ENCODE peak calls at places on chromosomes 1 and 21, in six cellular contexts. Y is breast epithelium, B is hepatocyte, O is thoracic aorta, U is HAP-1, C is neural progenitor cell. M is an unnamed sample.

GRCh38 chr21:42531771-42532170 is 18.1 kb downstream of the SLC37A1 start:
- DNase-seq in C (no peak), U (no peak), O (no peak), B (no peak), Y (no peak), M (peak; percentile 29)

GRCh38 chr21:25582888-25583287 is 24.4 kb downstream of the MRPL39 start:
- DNase-seq in Y (no peak), U (no peak), B (no peak), C (no peak), O (no peak), M (no peak)

GRCh38 chr21:17387030-17387617 is 125.7 kb upstream of the CXADR start:
- DNase-seq in U (peak; percentile 66), O (no peak), Y (no peak), C (peak; percentile 80), B (peak; percentile 86), M (no peak)

GRCh38 chr1:85146972-85147359 is 53.9 kb downstream of the SYDE2 start:
- DNase-seq in B (no peak), Y (no peak), C (no peak), U (no peak), O (no peak), M (no peak)

GRCh38 chr1:172719694-172720138 is 60.8 kb downstream of the FASLG start:
- DNase-seq in U (no peak), Y (no peak), O (no peak), C (peak; percentile 64), B (peak; percentile 58), M (no peak)

GRCh38 chr1:168408531-168409242 is 128.0 kb downstream of the TBX19 start:
- DNase-seq in C (no peak), O (no peak), B (peak; percentile 63), U (no peak), Y (no peak), M (no peak)

GRCh38 chr1:245585252-245585959 is 430.6 kb downstream of the KIF26B start:
- DNase-seq in B (peak; percentile 71), C (no peak), Y (no peak), O (no peak), U (no peak), M (no peak)

GRCh38 chr1:23732363-23733224 is 10.7 kb upstream of the ELOA start:
- DNase-seq in Y (no peak), O (no peak), B (no peak), U (no peak), C (no peak), M (no peak)

GRCh38 chr1:44108241-44108640 is 10.4 kb upstream of the KLF17 start:
- DNase-seq in Y (no peak), B (no peak), C (no peak), U (no peak), O (no peak), M (no peak)

GRCh38 chr1:85203573-85204169 is 2.9 kb upstream of the SYDE2 start:
- DNase-seq in U (no peak), C (no peak), O (no peak), Y (no peak), B (no peak), M (no peak)

GRCh38 chr1:182657026-182657425 is 27.4 kb downstream of the RGS8 start:
- DNase-seq in B (no peak), Y (no peak), O (no peak), U (no peak), C (no peak), M (no peak)

GRCh38 chr1:207825296-207825695 is 73.4 kb downstream of the CD46 start:
- DNase-seq in Y (no peak), C (no peak), U (no peak), O (no peak), B (no peak), M (no peak)
- H3K4me1 ChIP-seq in Y (peaks cover 33% of the 10 kb centered on the region), C (no peaks in the 10 kb centered on the region), U (no peaks in the 10 kb centered on the region), O (peaks cover 35% of the 10 kb centered on the region), B (peaks cover 44% of the 10 kb centered on the region), M (peaks cover 39% of the 10 kb centered on the region)

DNA sequence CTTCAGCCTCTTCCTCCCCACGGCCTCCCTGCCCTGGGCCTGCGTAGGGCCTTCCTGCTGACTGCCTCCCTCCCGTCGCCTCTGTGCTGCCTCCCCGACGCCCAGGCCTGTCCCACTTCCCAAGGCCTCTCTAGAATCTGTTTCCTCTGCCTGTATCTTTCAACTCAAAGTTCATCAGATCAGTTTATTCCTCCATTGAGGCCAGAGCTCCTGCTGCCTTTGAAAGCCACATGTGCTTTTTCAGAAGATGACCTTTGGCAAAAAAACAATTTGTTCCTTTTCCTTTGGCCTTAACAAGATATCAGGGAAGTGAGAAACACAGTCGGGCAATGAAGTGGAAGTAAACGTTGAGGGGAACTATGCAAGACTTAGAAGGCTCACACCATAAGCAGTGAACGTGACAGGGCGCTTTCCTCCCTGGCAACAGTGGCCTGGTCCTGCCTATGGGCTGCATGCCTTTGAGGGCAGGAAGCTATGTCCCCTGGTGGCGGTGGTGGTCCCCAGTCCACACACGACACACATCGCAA is 85.9 kb downstream of the PSMG1 start:
- DNase-seq in C (no peak), U (no peak), B (no peak), O (no peak), Y (no peak), M (no peak)
- H3K4me1 ChIP-seq in C (peaks cover 22% of the 10 kb centered on the region), U (no peaks in the 10 kb centered on the region), B (peaks cover 27% of the 10 kb centered on the region), O (no peaks in the 10 kb centered on the region), Y (no peaks in the 10 kb centered on the region), M (no peaks in the 10 kb centered on the region)

GRCh38 chr1:202807367-202807925 is 775 bp downstream of the KDM5B start:
- DNase-seq in B (peak; percentile 83), C (peak; percentile 58), U (peak; percentile 48), O (no peak), Y (no peak), M (peak; percentile 14)
- H3K4me1 ChIP-seq in B (peaks cover 47% of the 10 kb centered on the region), C (peaks cover 56% of the 10 kb centered on the region), U (peaks cover 20% of the 10 kb centered on the region), O (peaks cover 13% of the 10 kb centered on the region), Y (no peaks in the 10 kb centered on the region), M (no peaks in the 10 kb centered on the region)

DNA sequence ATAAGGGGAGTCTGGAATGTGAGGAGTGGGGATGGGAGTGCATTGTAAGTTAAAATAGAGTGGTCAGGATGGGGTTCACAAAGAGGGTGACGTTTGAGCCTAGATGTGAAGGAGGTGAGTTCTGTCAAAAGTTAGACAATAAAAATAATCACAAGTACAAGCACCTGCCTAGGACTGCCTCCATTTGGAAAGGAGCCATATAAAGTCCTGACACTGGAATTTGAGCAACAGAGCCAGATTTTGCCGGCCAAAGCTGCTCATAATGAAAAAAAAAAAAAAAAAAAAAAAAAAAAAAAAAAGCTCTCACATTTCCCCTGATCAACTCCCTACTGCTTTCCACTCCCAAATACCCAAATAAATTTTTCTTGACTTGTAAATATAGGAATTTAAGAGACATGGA is 4.1 kb downstream of the PALMD start:
- DNase-seq in U (no peak), O (no peak), C (no peak), Y (no peak), B (no peak), M (no peak)
- H3K4me1 ChIP-seq in U (peaks cover 10% of the 10 kb centered on the region), O (no peaks in the 10 kb centered on the region), C (peaks cover 57% of the 10 kb centered on the region), Y (no peaks in the 10 kb centered on the region), B (peaks cover 8% of the 10 kb centered on the region), M (peaks cover 8% of the 10 kb centered on the region)

GRCh38 chr1:938711-939504 is 15.2 kb downstream of the SAMD11 start:
- DNase-seq in B (no peak), Y (no peak), U (no peak), C (peak; percentile 72), O (no peak), M (no peak)

GRCh38 chr1:939511-940107 is 15.9 kb downstream of the SAMD11 start:
- DNase-seq in Y (no peak), B (no peak), O (no peak), U (no peak), C (no peak), M (no peak)

GRCh38 chr1:941027-941587 is 17.4 kb downstream of the SAMD11 start:
- DNase-seq in C (no peak), Y (no peak), O (no peak), U (no peak), B (no peak), M (no peak)

GRCh38 chr1:941588-942383 is 17.3 kb downstream of the NOC2L start:
- DNase-seq in O (no peak), Y (peak; percentile 71), B (peak; percentile 92), C (peak; percentile 93), U (peak; percentile 85), M (peak; percentile 82)

GRCh38 chr1:940121-941026 is 16.7 kb downstream of the SAMD11 start:
- DNase-seq in U (peak; percentile 79), Y (no peak), O (no peak), B (peak; percentile 87), C (peak; percentile 77), M (peak; percentile 67)
- H3K4me1 ChIP-seq in U (peaks cover 28% of the 10 kb centered on the region), Y (peaks cover 34% of the 10 kb centered on the region), O (peaks cover 22% of the 10 kb centered on the region), B (peaks cover 49% of the 10 kb centered on the region), C (peaks cover 26% of the 10 kb centered on the region), M (peaks cover 8% of the 10 kb centered on the region)

DNA sequence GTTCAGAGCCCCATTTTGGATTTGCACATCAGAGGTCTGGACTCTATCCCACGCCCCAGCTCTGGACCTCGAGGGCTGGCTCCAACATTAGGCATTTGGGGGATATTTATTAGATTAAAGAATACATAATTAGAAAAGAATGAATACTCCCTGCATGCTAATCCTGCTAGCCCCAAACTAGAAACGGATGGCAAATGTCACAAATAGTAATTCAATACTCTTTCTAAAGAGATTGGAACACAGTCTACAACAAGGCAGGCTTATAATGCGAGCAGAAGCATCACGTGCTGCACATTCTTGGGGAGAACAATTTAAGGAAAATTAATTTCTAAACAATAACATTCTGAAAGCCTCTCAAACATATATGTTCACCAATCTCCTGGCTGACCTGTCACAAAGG is 27.6 kb upstream of the RAP1A start:
- DNase-seq in C (no peak), B (no peak), U (no peak), Y (no peak), O (no peak), M (no peak)
- H3K4me1 ChIP-seq in C (peaks cover 6% of the 10 kb centered on the region), B (peaks cover 21% of the 10 kb centered on the region), U (peaks cover 2% of the 10 kb centered on the region), Y (peaks cover 17% of the 10 kb centered on the region), O (peaks cover 20% of the 10 kb centered on the region), M (peaks cover 19% of the 10 kb centered on the region)

GRCh38 chr1:154594811-154595210 is 13.2 kb downstream of the ADAR start:
- DNase-seq in B (no peak), O (no peak), C (no peak), Y (no peak), U (no peak), M (no peak)

GRCh38 chr1:154603317-154603716 is 4.7 kb downstream of the ADAR start:
- DNase-seq in O (no peak), B (no peak), Y (no peak), C (no peak), U (no peak), M (no peak)

GRCh38 chr1:154598871-154599635 is 8.9 kb downstream of the ADAR start:
- DNase-seq in U (no peak), C (no peak), O (no peak), Y (no peak), B (no peak), M (no peak)

GRCh38 chr1:154595621-154596020 is 12.4 kb downstream of the ADAR start:
- DNase-seq in C (no peak), U (no peak), B (no peak), O (no peak), Y (no peak), M (no peak)

DNA sequence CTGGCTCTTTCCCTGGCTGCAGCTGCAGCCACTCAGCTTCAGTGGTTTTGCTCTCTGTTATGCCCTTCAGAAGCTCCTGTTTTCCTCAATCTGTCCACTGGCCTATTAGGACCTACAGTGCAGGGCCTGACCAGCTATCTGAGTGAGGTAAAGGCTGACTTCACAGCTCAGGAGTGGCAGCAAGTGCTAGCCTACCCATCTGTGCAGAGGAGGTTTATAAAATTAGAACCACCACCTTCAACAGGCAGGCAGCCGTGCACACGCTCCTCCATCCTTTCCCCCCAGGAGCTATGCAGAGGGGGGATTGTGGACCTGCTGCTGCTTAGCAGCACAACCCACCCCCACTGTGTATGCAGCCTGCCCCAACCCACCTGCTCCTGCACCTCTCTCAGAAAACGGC is 8.3 kb downstream of the ADAR start:
- DNase-seq in O (no peak), U (no peak), Y (no peak), B (no peak), C (no peak), M (no peak)
- H3K4me1 ChIP-seq in O (peaks cover 16% of the 10 kb centered on the region), U (peaks cover 13% of the 10 kb centered on the region), Y (no peaks in the 10 kb centered on the region), B (no peaks in the 10 kb centered on the region), C (no peaks in the 10 kb centered on the region), M (no peaks in the 10 kb centered on the region)

M was measured in pancreas.